ENCODE peak calls at places on chromosomes 1 and 21, in nine cellular contexts. D is tibial nerve, I is suprapubic skin, G is testis, W is GM12892, C is sigmoid colon, V is GM12878, T is stomach, B is heart left ventricle. Q is an unnamed sample.

GRCh38 chr1:905811-906531 is 17.8 kb upstream of the SAMD11 start:
- DNase-seq in D (peak), I (peak), G (peak), W (peak), C (peak), V (no peak), T (peak), B (peak), Q (no peak)

GRCh38 chr21:44423312-44423821 is 31.9 kb upstream of the LRRC3 start:
- DNase-seq in D (no peak), I (peak), G (no peak), W (no peak), C (peak), V (no peak), T (no peak), B (peak), Q (no peak)

GRCh38 chr1:16075337-16076002 is 2.0 kb upstream of the FAM131C start:
- DNase-seq in D (no peak), I (no peak), G (peak), W (no peak), C (peak), V (no peak), T (peak), B (no peak), Q (peak)

GRCh38 chr1:68116643-68117235 is 66.3 kb upstream of the DIRAS3 start:
- DNase-seq in D (no peak), I (no peak), G (peak), W (peak), C (no peak), V (no peak), T (peak), B (no peak), Q (peak)

GRCh38 chr21:39020751-39021474 is 162.3 kb downstream of the PSMG1 start:
- DNase-seq in D (no peak), I (no peak), G (peak), W (no peak), C (peak), V (no peak), T (no peak), B (peak), Q (peak)

GRCh38 chr1:68321084-68321685 is 88.9 kb upstream of the WLS start:
- DNase-seq in D (peak), I (no peak), G (peak), W (no peak), C (peak), V (no peak), T (peak), B (peak), Q (peak)

GRCh38 chr21:35818597-35818996 is 241.7 kb downstream of the SETD4 start:
- DNase-seq in D (no peak), I (no peak), G (no peak), W (no peak), C (no peak), V (no peak), T (no peak), B (no peak), Q (no peak)

GRCh38 chr1:209104646-209105045 is 478.9 kb upstream of the CAMK1G start:
- DNase-seq in D (no peak), I (no peak), G (no peak), W (no peak), C (no peak), V (no peak), T (no peak), B (no peak), Q (no peak)

GRCh38 chr21:42343963-42344510 is 6.8 kb downstream of the TFF2 start:
- DNase-seq in D (no peak), I (no peak), G (peak), W (no peak), C (no peak), V (no peak), T (no peak), B (no peak), Q (no peak)

GRCh38 chr1:167973832-167974231 is 37.0 kb upstream of the MPC2 start:
- DNase-seq in D (no peak), I (no peak), G (no peak), W (no peak), C (no peak), V (no peak), T (no peak), B (no peak), Q (no peak)

GRCh38 chr1:202192770-202193613 is 607 bp upstream of the LGR6 start:
- DNase-seq in D (no peak), I (no peak), G (peak), W (peak), C (peak), V (no peak), T (peak), B (peak), Q (peak)

GRCh38 chr1:43519287-43519686 is 11.4 kb upstream of the PTPRF start:
- DNase-seq in D (no peak), I (peak), G (no peak), W (no peak), C (no peak), V (no peak), T (no peak), B (no peak), Q (no peak)

GRCh38 chr21:28674807-28675206 is 317.9 kb downstream of the LTN1 start:
- DNase-seq in D (no peak), I (no peak), G (no peak), W (no peak), C (no peak), V (no peak), T (no peak), B (no peak), Q (no peak)

GRCh38 chr21:29177800-29178199 is 47.4 kb downstream of the MAP3K7CL start:
- DNase-seq in D (no peak), I (no peak), G (no peak), W (no peak), C (no peak), V (no peak), T (no peak), B (no peak), Q (no peak)

GRCh38 chr1:2478100-2478499 is 2.0 kb downstream of the PLCH2 start:
- DNase-seq in D (no peak), I (no peak), G (no peak), W (no peak), C (no peak), V (no peak), T (peak), B (no peak), Q (no peak)

GRCh38 chr1:192766009-192766625 is 42.7 kb upstream of the RGS2 start:
- DNase-seq in D (no peak), I (no peak), G (no peak), W (no peak), C (no peak), V (no peak), T (no peak), B (no peak), Q (peak)

GRCh38 chr21:44400791-44401385 is 47.5 kb downstream of the TRPM2 start:
- DNase-seq in D (no peak), I (no peak), G (peak), W (no peak), C (no peak), V (no peak), T (no peak), B (no peak), Q (no peak)

GRCh38 chr1:67188137-67188536 is 21.9 kb downstream of the IL23R start:
- DNase-seq in D (no peak), I (no peak), G (no peak), W (no peak), C (no peak), V (no peak), T (no peak), B (no peak), Q (no peak)

GRCh38 chr1:42258218-42258617 is 76.8 kb downstream of the FOXJ3 start:
- DNase-seq in D (no peak), I (no peak), G (no peak), W (no peak), C (no peak), V (peak), T (no peak), B (no peak), Q (no peak)

GRCh38 chr1:230976360-230976759 is 2.3 kb downstream of the TTC13 start:
- DNase-seq in D (no peak), I (no peak), G (no peak), W (no peak), C (no peak), V (no peak), T (no peak), B (no peak), Q (no peak)

GRCh38 chr21:42513985-42514882 is 582 bp downstream of the SLC37A1 start:
- DNase-seq in D (no peak), I (peak), G (peak), W (peak), C (peak), V (no peak), T (peak), B (peak), Q (no peak)

GRCh38 chr1:6003568-6004411 is 11.6 kb upstream of the NPHP4 start:
- DNase-seq in D (no peak), I (peak), G (no peak), W (no peak), C (peak), V (no peak), T (no peak), B (peak), Q (no peak)

GRCh38 chr1:172167801-172168596 is 252.5 kb upstream of the C1orf105 start:
- DNase-seq in D (no peak), I (no peak), G (no peak), W (no peak), C (no peak), V (no peak), T (no peak), B (no peak), Q (peak)

GRCh38 chr1:32962248-32962896 is 2.2 kb downstream of the RNF19B start:
- DNase-seq in D (no peak), I (no peak), G (no peak), W (no peak), C (no peak), V (peak), T (no peak), B (no peak), Q (peak)

GRCh38 chr1:87715471-87715870 is 386.8 kb downstream of the LMO4 start:
- DNase-seq in D (no peak), I (no peak), G (no peak), W (no peak), C (no peak), V (no peak), T (no peak), B (no peak), Q (no peak)

GRCh38 chr1:159012495-159012894 is 2.8 kb downstream of the IFI16 start:
- DNase-seq in D (no peak), I (no peak), G (no peak), W (no peak), C (no peak), V (peak), T (no peak), B (no peak), Q (peak)
- TF ChIP-seq POLR2A in D (no peak), I (no peak), G (no peak), W (peak), C (peak), V (peak), T (no peak), B (no peak), Q (no peak)

GRCh38 chr1:40315239-40315794 is 1.8 kb downstream of the COL9A2 start:
- DNase-seq in D (peak), I (peak), G (peak), W (peak), C (peak), V (peak), T (peak), B (peak), Q (peak)
- TF ChIP-seq POLR2A in D (peak), I (no peak), G (no peak), W (peak), C (no peak), V (peak), T (no peak), B (no peak), Q (no peak)

GRCh38 chr1:39788758-39789570 is at the start of gene BMP8B:
- DNase-seq in D (peak), I (no peak), G (peak), W (peak), C (peak), V (no peak), T (peak), B (peak), Q (no peak)
- TF ChIP-seq POLR2A in D (peak), I (no peak), G (no peak), W (peak), C (no peak), V (peak), T (no peak), B (no peak), Q (no peak)

GRCh38 chr1:222813866-222814535 is 838 bp upstream of the DISP1 start:
- DNase-seq in D (no peak), I (no peak), G (peak), W (no peak), C (no peak), V (no peak), T (no peak), B (no peak), Q (peak)

GRCh38 chr1:222815367-222815765 is 527 bp downstream of the DISP1 start:
- DNase-seq in D (no peak), I (no peak), G (peak), W (no peak), C (peak), V (no peak), T (no peak), B (no peak), Q (no peak)

GRCh38 chr1:222817529-222817928 is 2.7 kb downstream of the DISP1 start:
- DNase-seq in D (no peak), I (no peak), G (no peak), W (no peak), C (no peak), V (no peak), T (no peak), B (no peak), Q (peak)

GRCh38 chr1:222811671-222812070 is 3.2 kb upstream of the DISP1 start:
- DNase-seq in D (no peak), I (no peak), G (no peak), W (no peak), C (no peak), V (no peak), T (no peak), B (no peak), Q (no peak)

GRCh38 chr1:222814536-222815366 is at the start of gene DISP1:
- DNase-seq in D (peak), I (peak), G (peak), W (peak), C (peak), V (peak), T (peak), B (peak), Q (peak)
- TF ChIP-seq POLR2A in D (peak), I (no peak), G (no peak), W (peak), C (peak), V (peak), T (no peak), B (no peak), Q (peak)

Q was measured in IMR-90.